ENCODE peak calls at places on chromosomes 16 and 17, in ten cellular contexts. W is BE2C; X is NT2/D1; K is ascending aorta; E is neuronal stem cell; F is naive thymus-derived CD4-positive, alpha-beta T cell; Q is heart left ventricle; M is ovary; L is thoracic aorta; Y is hepatocyte. C is an unnamed sample.
A peak's percentile ranks its signal among the peaks of the same experiment; 100 is the strongest.

GRCh38 chr16:66878067-66878466 is 2.2 kb upstream of the PDP2 start:
- DNase-seq in W (no peak), X (no peak), K (no peak), E (no peak), F (peak; percentile 67), Q (no peak), M (no peak), L (no peak), Y (no peak), C (no peak)

GRCh38 chr17:19249681-19250080 is 12.5 kb downstream of the EPN2 start:
- DNase-seq in W (no peak), X (no peak), K (no peak), E (no peak), F (no peak), Q (no peak), M (no peak), L (no peak), Y (no peak), C (no peak)

GRCh38 chr16:3142770-3143169 is 7.9 kb downstream of the ZNF213 start:
- DNase-seq in W (no peak), X (no peak), K (no peak), E (no peak), F (no peak), Q (peak; percentile 61), M (no peak), L (no peak), Y (no peak), C (no peak)

GRCh38 chr16:22355487-22355908 is 18.9 kb downstream of the CDR2 start:
- DNase-seq in W (no peak), X (no peak), K (no peak), E (no peak), F (no peak), Q (no peak), M (no peak), L (no peak), Y (no peak), C (no peak)

GRCh38 chr16:57679768-57680167 is 11.7 kb downstream of the ADGRG3 start:
- DNase-seq in W (no peak), X (no peak), K (no peak), E (no peak), F (no peak), Q (no peak), M (no peak), L (no peak), Y (no peak), C (no peak)

GRCh38 chr17:54948380-54948779 is 20.1 kb downstream of the COX11 start:
- DNase-seq in W (no peak), X (no peak), K (no peak), E (no peak), F (no peak), Q (no peak), M (no peak), L (no peak), Y (no peak), C (no peak)

GRCh38 chr17:13792314-13792713 is 190.6 kb upstream of the HS3ST3A1 start:
- DNase-seq in W (no peak), X (no peak), K (no peak), E (no peak), F (no peak), Q (no peak), M (no peak), L (no peak), Y (no peak), C (no peak)

GRCh38 chr16:31706318-31706717 is 167.3 kb upstream of the ZNF267 start:
- DNase-seq in W (no peak), X (no peak), K (no peak), E (no peak), F (no peak), Q (no peak), M (no peak), L (no peak), Y (no peak), C (no peak)

GRCh38 chr16:69084301-69084700 is 21.2 kb upstream of the HAS3 start:
- DNase-seq in W (no peak), X (no peak), K (no peak), E (no peak), F (no peak), Q (no peak), M (no peak), L (no peak), Y (no peak), C (no peak)

GRCh38 chr16:86772671-86773338 is 194.5 kb downstream of the FOXL1 start:
- DNase-seq in W (no peak), X (no peak), K (no peak), E (peak; percentile 57), F (no peak), Q (no peak), M (no peak), L (no peak), Y (no peak), C (no peak)

GRCh38 chr16:64312292-64312691 is 809.6 kb downstream of the CDH11 start:
- DNase-seq in W (no peak), X (no peak), K (no peak), E (no peak), F (no peak), Q (no peak), M (no peak), L (no peak), Y (no peak), C (no peak)

DNA sequence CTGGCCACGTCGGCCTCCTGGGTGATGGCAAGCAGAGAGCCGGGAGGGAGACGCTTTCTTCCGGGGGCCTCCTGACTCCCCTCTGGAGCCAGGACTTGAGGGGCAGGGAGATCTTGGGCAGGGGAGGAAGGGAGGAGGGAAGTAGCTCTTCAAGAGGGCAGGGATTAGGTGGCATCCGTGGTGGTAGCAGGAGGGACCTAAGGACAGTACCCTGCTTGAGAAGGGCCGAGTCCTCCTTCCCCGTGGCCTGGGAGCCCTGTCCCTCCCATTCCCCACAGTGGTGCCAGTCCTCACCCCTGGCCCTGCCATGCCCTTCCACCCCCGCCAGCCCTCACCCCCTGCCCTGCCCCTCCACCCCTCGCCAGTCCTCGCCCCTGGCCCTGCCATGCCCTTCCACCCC is 12.6 kb downstream of the TAX1BP3 start:
- DNase-seq in W (no peak), X (no peak), K (no peak), E (no peak), F (no peak), Q (no peak), M (no peak), L (no peak), Y (no peak), C (no peak)
- H3K9me3 ChIP-seq in W (no peaks in the 10 kb centered on the region), X (no peaks in the 10 kb centered on the region), K (no peaks in the 10 kb centered on the region), E (no peaks in the 10 kb centered on the region), F (no peaks in the 10 kb centered on the region), Q (no peaks in the 10 kb centered on the region), M (no peaks in the 10 kb centered on the region), L (no peaks in the 10 kb centered on the region), Y (no peaks in the 10 kb centered on the region), C (no peaks in the 10 kb centered on the region)

DNA sequence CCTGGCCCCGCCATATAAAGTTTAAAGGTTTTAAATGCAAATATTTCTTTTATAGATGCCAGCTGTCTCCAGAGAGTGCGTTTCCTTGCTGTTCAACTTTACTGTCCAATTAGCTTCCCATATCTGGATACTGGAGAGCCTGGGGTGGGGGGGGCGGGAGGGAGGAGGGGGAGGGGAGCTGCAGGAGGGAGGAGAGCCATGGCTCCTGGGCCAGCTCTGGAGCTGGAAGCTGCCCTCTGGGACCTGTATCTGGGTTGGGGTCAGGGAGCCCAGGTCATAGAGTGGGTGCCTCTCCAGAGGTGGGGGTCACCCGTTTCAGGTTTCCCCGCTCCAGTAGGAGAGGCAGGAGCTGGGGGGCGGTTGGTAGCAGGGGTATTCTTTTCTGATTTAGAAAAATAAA is 6.2 kb upstream of the GSE1 start:
- DNase-seq in W (no peak), X (no peak), K (no peak), E (no peak), F (no peak), Q (no peak), M (no peak), L (no peak), Y (no peak), C (no peak)
- H3K4me3 ChIP-seq in W (peak overlapping the region; percentile 40), X (peak overlapping the region; percentile 10), K (peak overlapping the region; percentile 14), E (no peak overlapping the region), F (no peak overlapping the region), Q (no peak overlapping the region), M (no peak overlapping the region), L (no peak overlapping the region), Y (no peak overlapping the region), C (no peak overlapping the region)

GRCh38 chr17:22694362-22695227 is 1002.3 kb downstream of the KCNJ18 start:
- DNase-seq in W (peak; percentile 21), X (peak; percentile 18), K (no peak), E (no peak), F (no peak), Q (no peak), M (no peak), L (no peak), Y (no peak), C (no peak)
- H3K9me3 ChIP-seq in W (no peaks in the 10 kb centered on the region), X (no peaks in the 10 kb centered on the region), K (no peaks in the 10 kb centered on the region), E (peaks cover 33% of the 10 kb centered on the region), F (no peaks in the 10 kb centered on the region), Q (peaks cover 28% of the 10 kb centered on the region), M (no peaks in the 10 kb centered on the region), L (peaks cover 6% of the 10 kb centered on the region), Y (peaks cover 4% of the 10 kb centered on the region), C (peaks cover 8% of the 10 kb centered on the region)

GRCh38 chr17:51124641-51125503 is 4.2 kb upstream of the SPAG9 start:
- DNase-seq in W (no peak), X (no peak), K (no peak), E (no peak), F (no peak), Q (no peak), M (no peak), L (no peak), Y (no peak), C (no peak)

GRCh38 chr17:51119415-51120356 is 982 bp downstream of the SPAG9 start:
- DNase-seq in W (peak; percentile 52), X (no peak), K (no peak), E (peak; percentile 37), F (peak; percentile 56), Q (peak; percentile 77), M (peak; percentile 58), L (no peak), Y (peak; percentile 60), C (peak; percentile 57)

GRCh38 chr17:51120357-51120738 is 320 bp downstream of the SPAG9 start:
- DNase-seq in W (no peak), X (no peak), K (no peak), E (no peak), F (no peak), Q (no peak), M (no peak), L (no peak), Y (no peak), C (no peak)

GRCh38 chr17:51120739-51121619 is at the start of gene SPAG9:
- DNase-seq in W (peak; percentile 98), X (peak; percentile 76), K (peak; percentile 85), E (peak; percentile 92), F (peak; percentile 97), Q (peak; percentile 98), M (peak; percentile 95), L (peak; percentile 91), Y (peak; percentile 99), C (peak; percentile 97)

DNA sequence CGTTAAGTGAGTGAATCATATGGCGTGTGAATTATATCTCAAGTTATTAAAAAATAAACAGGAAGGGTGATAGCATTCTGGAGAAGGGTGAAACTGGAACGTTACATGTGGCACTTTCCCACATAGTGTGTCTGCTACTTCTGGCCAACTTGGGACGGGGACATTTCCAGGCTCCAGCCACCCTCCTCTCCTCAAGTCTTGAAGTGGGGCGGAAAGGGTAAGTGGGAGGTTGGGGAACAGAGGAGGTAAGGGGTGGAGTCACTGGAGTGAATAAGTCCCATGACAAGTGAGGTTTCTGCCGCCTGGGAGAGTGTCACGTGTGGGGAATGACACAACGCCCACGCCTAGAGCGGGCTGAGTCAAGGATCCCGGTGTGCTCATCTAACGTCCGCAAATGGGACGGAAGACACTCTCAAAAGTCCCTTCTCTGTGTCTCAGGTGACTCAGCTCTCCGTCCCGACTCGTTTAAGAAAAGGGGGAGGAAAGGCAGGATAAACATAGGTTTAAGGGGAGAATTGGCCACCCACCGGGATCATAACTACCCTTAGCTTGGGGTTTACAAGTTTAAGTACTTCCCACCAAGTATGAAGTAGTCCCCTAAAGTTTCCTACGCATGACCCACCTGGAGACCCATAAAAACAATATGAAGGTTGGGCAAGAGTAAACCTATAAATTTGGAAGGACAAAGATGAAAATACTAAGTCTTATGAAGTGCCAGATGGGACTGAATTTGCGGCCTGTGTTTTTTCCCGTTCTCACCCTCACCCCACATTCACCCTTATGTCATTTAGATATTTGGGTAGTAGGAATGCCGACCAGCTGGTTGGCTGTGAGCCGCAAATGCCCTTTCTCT is 1.2 kb upstream of the SPAG9 start:
- DNase-seq in W (peak; percentile 44), X (no peak), K (peak; percentile 88), E (peak; percentile 51), F (peak; percentile 86), Q (peak; percentile 89), M (peak; percentile 78), L (peak; percentile 83), Y (peak; percentile 97), C (peak; percentile 89)
- H3K4me3 ChIP-seq in W (peak overlapping the region; percentile 87), X (peak overlapping the region; percentile 49), K (peak overlapping the region; percentile 74), E (peak overlapping the region; percentile 32), F (peak overlapping the region; percentile 96), Q (peak overlapping the region; percentile 36), M (peak overlapping the region; percentile 56), L (peak overlapping the region; percentile 68), Y (peak overlapping the region; percentile 52), C (peak overlapping the region; percentile 58)